ENCODE peak calls at places on chromosomes 5 and 9, in five cellular contexts. P is gastrocnemius medialis, S is stomach, C is K562, H is IMR-90. Q is an unnamed sample. For H3K27me3, the result is how much of the 10 kb centered on the place peaks cover.

GRCh38 chr5:13992795-13993194 is 48.3 kb upstream of the DNAH5 start:
- DNase-seq in P (no peak), S (no peak), C (no peak), H (no peak), Q (no peak)

GRCh38 chr9:91044354-91044753 is 242.7 kb downstream of the SYK start:
- DNase-seq in P (no peak), S (no peak), C (no peak), H (no peak), Q (no peak)

GRCh38 chr5:154274828-154275185 is 84.3 kb downstream of the GALNT10 start:
- DNase-seq in P (no peak), S (no peak), C (no peak), H (peak), Q (no peak)

GRCh38 chr9:71716138-71716909 is 52.0 kb downstream of the CEMIP2 start:
- DNase-seq in P (no peak), S (no peak), C (no peak), H (no peak), Q (no peak)

GRCh38 chr5:3429962-3430361 is 165.7 kb upstream of the IRX1 start:
- DNase-seq in P (no peak), S (no peak), C (no peak), H (no peak), Q (no peak)

GRCh38 chr5:53482717-53483638 is 2.5 kb downstream of the FST start:
- DNase-seq in P (peak), S (peak), C (peak), H (peak), Q (peak)

GRCh38 chr9:127179633-127180401 is 57.4 kb upstream of the ANGPTL2 start:
- DNase-seq in P (no peak), S (peak), C (no peak), H (no peak), Q (peak)

GRCh38 chr5:90747693-90748092 is 189.1 kb downstream of the ADGRV1 start:
- DNase-seq in P (no peak), S (no peak), C (no peak), H (no peak), Q (no peak)

GRCh38 chr5:18527017-18527416 is 892.8 kb downstream of the TAF11L14 start:
- DNase-seq in P (no peak), S (no peak), C (no peak), H (no peak), Q (no peak)

GRCh38 chr9:130939405-130939941 is 426 bp upstream of the FIBCD1 start:
- DNase-seq in P (no peak), S (no peak), C (peak), H (peak), Q (no peak)
- H3K27me3 ChIP-seq in P (half or more), S (under half), C (half or more), H (under half), Q (half or more)

GRCh38 chr9:136903041-136903554 is 16.8 kb downstream of the TRAF2 start:
- DNase-seq in P (peak), S (peak), C (no peak), H (no peak), Q (peak)

GRCh38 chr9:136900556-136900955 is 14.2 kb downstream of the TRAF2 start:
- DNase-seq in P (no peak), S (no peak), C (no peak), H (no peak), Q (no peak)

GRCh38 chr9:136901516-136902258 is 15.4 kb downstream of the TRAF2 start:
- DNase-seq in P (peak), S (peak), C (no peak), H (peak), Q (peak)

GRCh38 chr9:136900988-136901515 is 14.7 kb downstream of the TRAF2 start:
- DNase-seq in P (no peak), S (peak), C (no peak), H (no peak), Q (no peak)

DNA sequence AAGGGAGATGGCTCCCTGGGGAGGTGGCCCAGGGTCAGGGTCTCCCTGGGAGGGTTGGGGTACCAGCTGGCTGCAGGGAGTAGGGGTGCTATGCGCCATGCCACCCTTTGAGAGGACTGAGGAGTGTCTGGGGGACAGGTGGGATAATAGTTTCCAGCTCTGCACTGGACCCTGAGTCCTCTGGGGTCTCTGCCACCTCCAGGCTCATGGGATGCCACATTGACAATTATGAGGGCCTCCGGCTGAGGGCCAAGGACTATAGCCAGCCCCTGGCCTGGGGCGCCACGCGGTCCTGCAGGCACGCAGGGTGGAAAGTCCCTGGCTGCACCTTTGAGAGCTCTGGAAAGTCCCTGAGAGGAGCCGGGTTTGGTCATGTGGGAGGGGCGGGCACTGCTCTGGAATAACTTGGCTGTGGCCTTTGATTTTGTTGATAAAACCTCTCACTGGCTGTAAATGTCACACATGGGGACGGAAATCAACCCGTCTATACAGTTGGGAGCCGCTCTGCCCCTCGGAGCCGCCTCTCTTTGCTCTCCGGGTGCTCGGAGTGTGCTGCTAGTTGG is 16.0 kb downstream of the TRAF2 start:
- DNase-seq in P (peak), S (peak), C (no peak), H (peak), Q (peak)
- TF ChIP-seq POLR2A in P (peak), S (no peak), C (no peak), H (no peak), Q (no peak)

GRCh38 chr5:77960305-77960704 is 184.2 kb upstream of the TBCA start:
- DNase-seq in P (no peak), S (no peak), C (no peak), H (no peak), Q (no peak)

GRCh38 chr5:77957931-77958476 is 181.9 kb upstream of the TBCA start:
- DNase-seq in P (no peak), S (no peak), C (no peak), H (no peak), Q (no peak)

GRCh38 chr5:77958642-77959315 is 182.6 kb upstream of the TBCA start:
- DNase-seq in P (no peak), S (no peak), C (no peak), H (no peak), Q (no peak)

GRCh38 chr5:77960863-77961396 is 184.8 kb upstream of the TBCA start:
- DNase-seq in P (no peak), S (no peak), C (no peak), H (no peak), Q (no peak)

DNA sequence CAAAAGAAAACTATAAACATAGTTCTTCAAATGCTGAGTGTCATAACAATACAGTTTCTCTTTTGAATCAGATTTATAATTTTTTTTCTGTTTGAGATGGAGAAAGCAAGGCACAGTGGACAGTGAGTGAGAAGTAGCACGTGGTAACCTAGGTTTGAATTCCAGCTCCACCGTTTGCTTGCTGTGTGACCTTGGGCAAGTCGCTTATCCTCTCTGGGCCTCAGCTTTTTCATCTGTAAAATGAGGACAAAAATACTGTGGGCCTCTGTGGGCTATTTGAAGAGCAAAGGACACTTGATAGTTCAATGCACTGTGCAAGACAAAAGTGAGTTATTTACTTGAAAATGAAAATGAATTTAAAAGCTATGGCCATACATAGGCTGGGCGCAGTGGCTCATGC is 187.7 kb upstream of the TBCA start:
- DNase-seq in P (no peak), S (no peak), C (no peak), H (no peak), Q (no peak)
- H3K27me3 ChIP-seq in P (under half), S (under half), C (under half), H (under half), Q (half or more)

GRCh38 chr5:180423133-180423532 is 70.0 kb upstream of the GFPT2 start:
- DNase-seq in P (no peak), S (no peak), C (no peak), H (no peak), Q (no peak)

GRCh38 chr5:180424094-180424493 is 70.1 kb upstream of the CNOT6 start:
- DNase-seq in P (no peak), S (no peak), C (no peak), H (no peak), Q (no peak)

GRCh38 chr5:180423598-180423997 is 70.5 kb upstream of the GFPT2 start:
- DNase-seq in P (no peak), S (no peak), C (no peak), H (no peak), Q (no peak)

GRCh38 chr5:180421672-180422071 is 68.5 kb upstream of the GFPT2 start:
- DNase-seq in P (no peak), S (no peak), C (no peak), H (no peak), Q (no peak)
- TF ChIP-seq POLR2A in P (no peak), S (no peak), C (no peak), H (no peak), Q (no peak)

GRCh38 chr5:85268194-85268593 is 883.5 kb upstream of the EDIL3 start:
- DNase-seq in P (no peak), S (no peak), C (no peak), H (no peak), Q (no peak)
- H3K27me3 ChIP-seq in P (under half), S (under half), C (under half), H (under half), Q (under half)

GRCh38 chr9:136664000-136664798 is 1.5 kb downstream of the EGFL7 start:
- DNase-seq in P (no peak), S (no peak), C (peak), H (no peak), Q (no peak)

GRCh38 chr9:136662326-136662655 is 425 bp upstream of the EGFL7 start:
- DNase-seq in P (no peak), S (no peak), C (no peak), H (no peak), Q (no peak)

GRCh38 chr9:136661641-136662325 is 933 bp upstream of the EGFL7 start:
- DNase-seq in P (no peak), S (no peak), C (no peak), H (no peak), Q (no peak)

GRCh38 chr9:136663311-136663679 is 579 bp downstream of the EGFL7 start:
- DNase-seq in P (no peak), S (no peak), C (no peak), H (no peak), Q (no peak)

DNA sequence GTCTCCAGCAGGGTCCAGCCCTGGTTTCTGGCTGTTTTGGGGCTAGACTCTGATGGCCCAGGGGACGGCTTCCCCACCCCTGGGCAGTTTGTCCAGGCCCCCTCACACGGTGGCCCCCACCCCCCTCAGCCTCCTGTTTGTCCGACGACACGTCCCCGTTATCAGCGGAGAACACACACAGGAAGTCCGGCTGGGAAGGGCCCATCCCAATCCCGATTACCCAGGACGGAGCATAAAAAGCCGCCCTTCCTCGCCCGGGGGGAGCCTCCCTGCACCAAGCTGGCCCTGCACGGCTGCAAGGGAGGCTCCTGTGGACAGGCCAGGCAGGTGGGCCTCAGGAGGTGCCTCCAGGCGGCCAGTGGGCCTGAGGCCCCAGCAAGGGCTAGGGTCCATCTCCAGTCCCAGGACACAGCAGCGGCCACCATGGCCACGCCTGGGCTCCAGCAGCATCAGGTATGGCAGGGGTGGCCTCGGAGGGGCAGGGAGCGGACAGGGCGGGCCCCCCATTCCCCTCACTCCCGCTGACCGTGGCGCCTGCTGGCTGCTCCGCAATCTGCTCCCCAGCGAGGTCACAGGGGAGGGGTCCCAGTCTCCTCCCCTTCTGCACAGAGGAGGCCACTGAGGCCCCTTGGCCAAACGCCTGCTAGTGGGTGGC is at the start of gene EGFL7:
- DNase-seq in P (no peak), S (no peak), C (peak), H (no peak), Q (peak)
- TF ChIP-seq POLR2A in P (peak), S (no peak), C (peak), H (no peak), Q (peak)

DNA sequence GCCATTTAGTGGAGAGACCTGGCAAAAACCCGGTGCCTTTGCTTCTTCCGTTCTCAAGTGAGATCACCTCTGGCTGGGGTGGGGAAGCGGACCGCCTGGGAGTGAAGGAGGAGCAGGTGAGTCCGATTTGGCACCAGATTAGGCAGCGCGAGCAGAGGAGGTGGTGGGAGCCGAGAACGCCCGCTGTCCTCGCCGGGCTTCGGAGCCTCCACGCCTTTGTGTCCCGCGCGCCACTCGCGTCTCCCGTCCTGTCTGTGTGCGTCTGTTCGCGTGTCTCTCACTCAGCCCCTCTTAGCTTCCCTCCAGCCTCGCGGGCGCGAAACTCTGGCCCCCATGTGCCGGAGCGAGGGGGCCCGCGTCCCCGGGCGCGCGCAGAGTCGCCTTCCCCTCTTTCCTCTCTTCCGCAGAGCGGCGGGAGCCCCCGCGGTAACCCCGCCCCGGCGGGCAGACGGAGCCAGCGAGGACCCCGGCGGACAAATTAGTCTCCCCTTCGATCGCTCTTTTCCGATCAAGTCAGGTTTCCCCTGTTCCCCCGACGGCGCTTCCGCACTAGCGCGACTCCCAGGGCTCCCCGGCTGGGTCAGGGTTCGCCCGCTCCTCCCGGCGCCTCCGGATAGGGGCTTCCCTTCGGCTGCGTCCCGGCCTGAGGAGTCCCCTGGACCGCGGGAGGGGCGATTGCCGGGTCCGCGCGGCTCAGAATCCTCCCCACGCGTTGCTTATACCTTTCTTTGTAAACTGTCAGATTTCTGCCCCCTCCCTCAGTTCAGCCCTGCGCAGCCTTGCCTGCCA is 7.1 kb downstream of the POU4F3 start:
- DNase-seq in P (no peak), S (no peak), C (no peak), H (no peak), Q (no peak)
- H3K27me3 ChIP-seq in P (half or more), S (under half), C (half or more), H (half or more), Q (half or more)

GRCh38 chr5:141941307-141941706 is 16.7 kb downstream of the PCDH12 start:
- DNase-seq in P (no peak), S (no peak), C (no peak), H (no peak), Q (no peak)

GRCh38 chr5:141942185-141942857 is 15.7 kb downstream of the PCDH12 start:
- DNase-seq in P (peak), S (no peak), C (no peak), H (no peak), Q (no peak)

GRCh38 chr5:141941779-141942178 is 16.2 kb downstream of the PCDH12 start:
- DNase-seq in P (no peak), S (no peak), C (no peak), H (peak), Q (no peak)

GRCh38 chr5:141945511-141946024 is 12.4 kb downstream of the PCDH12 start:
- DNase-seq in P (peak), S (no peak), C (no peak), H (no peak), Q (peak)

DNA sequence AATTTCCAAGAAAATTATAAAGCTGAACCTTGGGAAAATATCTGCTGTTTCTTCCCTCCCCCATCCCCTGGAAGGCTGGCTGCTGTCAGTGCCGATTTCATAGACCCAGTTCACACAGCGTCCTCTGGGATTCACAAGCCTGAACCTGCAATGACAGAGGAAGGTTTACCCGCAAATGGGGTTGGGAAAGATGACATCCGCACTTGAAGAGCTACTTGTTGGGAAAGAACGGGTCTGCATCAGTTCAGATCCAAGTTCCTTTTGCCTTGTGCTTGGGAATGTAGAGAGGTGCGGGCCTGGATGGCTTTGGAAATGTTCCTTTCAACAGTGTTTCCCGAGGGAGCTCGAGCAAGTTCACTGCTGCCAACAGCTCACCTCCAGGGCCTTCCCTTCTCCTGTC is 13.9 kb downstream of the PCDH12 start:
- DNase-seq in P (no peak), S (no peak), C (no peak), H (no peak), Q (no peak)
- TF ChIP-seq POLR2A in P (no peak), S (no peak), C (no peak), H (no peak), Q (no peak)

DNA sequence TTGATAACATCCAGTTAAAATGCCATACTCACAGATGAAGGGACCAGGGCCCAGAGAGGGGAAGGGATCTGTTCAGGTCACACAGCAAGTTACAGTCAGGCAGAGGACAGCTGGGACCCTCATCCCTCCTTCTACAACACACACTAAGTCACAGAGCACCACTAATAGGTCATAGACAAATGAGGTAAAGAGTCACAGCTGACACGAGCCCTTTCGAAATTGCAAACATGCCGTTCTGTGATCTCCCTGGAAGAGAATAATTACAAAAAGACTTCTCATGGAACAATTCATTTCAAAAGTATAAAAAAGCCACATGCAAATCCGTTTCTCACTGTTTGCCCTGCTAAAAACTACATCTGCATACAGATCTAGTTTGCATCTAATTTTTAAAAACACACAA is 15.5 kb downstream of the IGFBPL1 start:
- DNase-seq in P (no peak), S (no peak), C (no peak), H (no peak), Q (no peak)
- H3K27me3 ChIP-seq in P (under half), S (under half), C (half or more), H (half or more), Q (under half)

Q was measured in spleen.